ENCODE peak calls at places on chromosomes 11 and 22, in four cellular contexts. O is esophagus squamous epithelium, W is psoas muscle, L is upper lobe of right lung. T is an unnamed sample.

GRCh38 chr11:110190885-110191284 is 97.7 kb downstream of the ZC3H12C start:
- DNase-seq in W (no peak), O (no peak), L (no peak), T (no peak)

GRCh38 chr22:45271667-45272188 is 13.0 kb upstream of the UPK3A start:
- DNase-seq in W (peak; percentile 67), L (no peak), O (no peak), T (peak; percentile 42)

GRCh38 chr11:86595401-86595800 is 77.0 kb downstream of the ME3 start:
- DNase-seq in O (no peak), L (no peak), W (no peak), T (no peak)

GRCh38 chr11:2678396-2678795 is 21.4 kb downstream of the KCNQ1OT1 start:
- DNase-seq in O (no peak), W (no peak), L (no peak), T (no peak)

GRCh38 chr11:2196970-2197770 is 25.6 kb upstream of the TH start:
- DNase-seq in O (no peak), W (peak; percentile 62), L (peak; percentile 90), T (peak; percentile 75)

GRCh38 chr11:131231317-131231716 is 139.1 kb upstream of the NTM start:
- DNase-seq in L (no peak), W (no peak), O (no peak), T (no peak)

GRCh38 chr22:50715776-50716175 is 22.2 kb upstream of the ACR start:
- DNase-seq in O (no peak), W (no peak), L (no peak), T (no peak)

GRCh38 chr11:121841487-121842167 is 274.4 kb downstream of the BLID start:
- DNase-seq in L (no peak), W (no peak), O (no peak), T (peak; percentile 21)

GRCh38 chr11:71176812-71177211 is 75.6 kb downstream of the SHANK2 start:
- DNase-seq in W (no peak), L (no peak), O (no peak), T (no peak)

GRCh38 chr11:69280451-69280850 is 13.5 kb upstream of the MYEOV start:
- DNase-seq in O (no peak), L (no peak), W (no peak), T (no peak)

GRCh38 chr22:18056161-18056666 is 21.6 kb upstream of the PEX26 start:
- DNase-seq in W (peak; percentile 28), O (no peak), L (peak; percentile 61), T (no peak)

GRCh38 chr22:31103899-31104694 is 3.3 kb downstream of the SELENOM start:
- DNase-seq in W (no peak), L (no peak), O (no peak), T (no peak)

GRCh38 chr11:9568854-9569587 is 4.4 kb upstream of the WEE1 start:
- DNase-seq in O (no peak), L (no peak), W (peak; percentile 30), T (peak; percentile 79)

GRCh38 chr22:28594784-28595324 is 84.8 kb downstream of the TTC28 start:
- DNase-seq in O (no peak), W (no peak), L (no peak), T (no peak)

GRCh38 chr11:66069715-66070603 is at the start of gene PACS1:
- DNase-seq in L (peak; percentile 92), W (peak; percentile 83), O (no peak), T (peak; percentile 86)

GRCh38 chr11:17921620-17922473 is 91.0 kb downstream of the SERGEF start:
- DNase-seq in L (no peak), W (peak; percentile 18), O (no peak), T (no peak)

GRCh38 chr22:41636467-41636866 is 15.4 kb downstream of the XRCC6 start:
- DNase-seq in L (no peak), O (no peak), W (peak; percentile 53), T (no peak)

GRCh38 chr22:46008291-46008690 is 31.3 kb upstream of the WNT7B start:
- DNase-seq in W (peak; percentile 23), O (no peak), L (peak; percentile 63), T (no peak)

GRCh38 chr11:9745411-9746211 is 81.7 kb downstream of the SWAP70 start:
- DNase-seq in L (no peak), W (no peak), O (no peak), T (no peak)

GRCh38 chr11:131070365-131070764 is 154.1 kb upstream of the SNX19 start:
- DNase-seq in O (no peak), W (no peak), L (no peak), T (no peak)

GRCh38 chr11:72227316-72228228 is 3.0 kb downstream of the INPPL1 start:
- DNase-seq in L (peak; percentile 54), O (no peak), W (no peak), T (peak; percentile 16)

GRCh38 chr11:61052182-61052972 is 49.9 kb upstream of the CD5 start:
- DNase-seq in L (no peak), W (no peak), O (no peak), T (no peak)

GRCh38 chr22:37802310-37803194 is 5.2 kb upstream of the GCAT start:
- DNase-seq in L (peak; percentile 86), O (no peak), W (peak; percentile 60), T (peak; percentile 67)

GRCh38 chr11:98701541-98701940 is 319.2 kb upstream of the CNTN5 start:
- DNase-seq in O (no peak), W (no peak), L (no peak), T (no peak)

GRCh38 chr11:20161230-20161918 is 1.1 kb upstream of the DBX1 start:
- DNase-seq in L (no peak), W (no peak), O (no peak), T (no peak)

GRCh38 chr11:124917115-124917637 is 1.9 kb upstream of the HEPN1 start:
- DNase-seq in W (no peak), O (no peak), L (no peak), T (no peak)

GRCh38 chr11:92475824-92476223 is 251.2 kb downstream of the FAT3 start:
- DNase-seq in L (no peak), O (no peak), W (no peak), T (no peak)

GRCh38 chr11:87602776-87603175 is 565.0 kb downstream of the TMEM135 start:
- DNase-seq in O (no peak), L (no peak), W (no peak), T (no peak)

GRCh38 chr11:75319035-75319877 is 32.2 kb downstream of the ARRB1 start:
- DNase-seq in L (no peak), O (no peak), W (no peak), T (no peak)

GRCh38 chr11:14148653-14149273 is 186.2 kb downstream of the SPON1 start:
- DNase-seq in O (no peak), W (no peak), L (no peak), T (no peak)

GRCh38 chr22:48563966-48564330 is 1263.7 kb downstream of the BRD1 start:
- DNase-seq in L (no peak), W (no peak), O (no peak), T (no peak)

GRCh38 chr22:48564995-48565394 is 1262.7 kb downstream of the BRD1 start:
- DNase-seq in L (no peak), O (no peak), W (no peak), T (no peak)

GRCh38 chr22:48566741-48567140 is 1260.9 kb downstream of the BRD1 start:
- DNase-seq in O (no peak), L (no peak), W (no peak), T (no peak)

GRCh38 chr22:48567213-48567975 is 1260.3 kb downstream of the BRD1 start:
- DNase-seq in W (no peak), O (no peak), L (no peak), T (no peak)

GRCh38 chr22:48565901-48566501 is 1261.7 kb downstream of the BRD1 start:
- DNase-seq in O (no peak), W (no peak), L (no peak), T (no peak)
- H3K9me3 ChIP-seq in O (peaks cover 3% of the 10 kb centered on the region), W (peaks cover 3% of the 10 kb centered on the region), L (peaks cover 5% of the 10 kb centered on the region), T (no peaks in the 10 kb centered on the region)

DNA sequence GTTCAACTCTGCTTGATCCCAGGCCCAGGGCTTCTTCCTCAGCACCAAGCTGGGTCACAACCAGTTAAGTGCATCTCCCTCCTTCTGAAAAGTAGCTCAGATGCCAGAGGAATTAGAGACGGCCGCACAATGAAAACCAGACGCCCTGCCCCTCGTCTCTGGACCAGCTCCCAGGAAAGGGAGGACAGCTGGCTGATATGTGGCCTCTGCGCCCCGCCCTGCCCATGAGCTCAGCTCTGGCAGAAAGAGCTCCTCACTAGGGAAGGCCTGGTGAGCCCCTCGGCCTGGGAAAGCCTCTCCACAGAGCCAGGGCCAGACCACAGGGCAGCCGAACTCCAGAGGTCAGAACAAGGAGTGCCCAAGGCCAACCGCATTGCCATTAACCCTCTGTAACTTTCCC is 18.1 kb upstream of the SCGB1A1 start:
- DNase-seq in L (peak; percentile 72), O (no peak), W (peak; percentile 84), T (peak; percentile 87)
- H3K27ac ChIP-seq in L (peak overlapping the region; percentile 70), O (peak overlapping the region; percentile 80), W (peak overlapping the region; percentile 60), T (peak overlapping the region; percentile 79)

DNA sequence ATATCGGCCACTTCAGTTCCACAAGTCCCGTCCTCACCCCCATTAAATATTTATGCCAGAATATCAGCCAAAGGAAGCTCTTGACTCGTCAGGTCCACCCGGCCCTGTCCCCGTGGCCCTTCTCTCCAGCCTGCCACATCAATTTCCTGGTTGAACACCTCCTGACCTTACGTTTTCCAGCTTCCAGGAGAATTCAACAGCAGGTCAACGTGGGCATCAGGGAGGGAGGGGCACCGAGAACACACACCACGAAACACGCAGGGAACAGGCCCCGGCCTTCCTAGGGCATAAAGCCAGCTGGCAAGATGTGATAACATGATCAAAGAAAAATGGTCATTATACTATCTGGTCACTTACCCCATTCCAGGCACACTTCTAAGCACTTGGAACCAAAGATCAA is 15.3 kb downstream of the SULT4A1 start:
- DNase-seq in W (no peak), O (no peak), L (no peak), T (no peak)
- H3K4me1 ChIP-seq in W (no peaks in the 10 kb centered on the region), O (no peaks in the 10 kb centered on the region), L (no peaks in the 10 kb centered on the region), T (no peaks in the 10 kb centered on the region)

DNA sequence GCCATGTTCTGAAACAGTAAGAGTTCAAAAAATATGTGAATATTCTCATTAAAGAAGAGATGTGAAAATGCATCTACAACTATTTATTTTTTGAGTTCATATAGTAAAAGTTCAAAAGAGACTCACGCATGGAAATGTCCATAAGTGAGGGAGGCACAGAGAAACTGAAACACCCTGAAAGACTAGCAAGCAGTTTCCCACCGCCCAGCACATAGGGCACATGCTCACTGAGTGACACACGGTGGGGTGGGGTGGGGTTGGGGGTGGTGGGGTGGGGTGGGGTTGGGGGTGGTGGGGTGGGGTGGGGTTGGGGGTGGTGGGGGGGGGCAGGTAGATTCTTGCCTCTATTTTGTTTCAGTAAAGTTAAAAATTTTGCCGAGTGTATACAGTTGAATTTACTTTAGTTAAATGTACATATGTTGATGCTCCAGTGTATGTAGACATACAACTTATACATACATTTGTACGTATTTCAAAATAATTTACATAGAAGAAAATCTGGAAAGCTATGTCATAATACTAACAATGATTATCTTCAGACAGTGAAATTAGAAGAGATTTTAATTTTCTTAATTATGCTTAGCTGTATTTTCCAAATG is 6.3 kb downstream of the CCDC34 start:
- DNase-seq in L (no peak), O (no peak), W (no peak), T (no peak)
- H3K9me3 ChIP-seq in L (no peaks in the 10 kb centered on the region), O (no peaks in the 10 kb centered on the region), W (no peaks in the 10 kb centered on the region), T (no peaks in the 10 kb centered on the region)

GRCh38 chr11:102347526-102348331 is 715 bp downstream of the BIRC2 start:
- DNase-seq in W (no peak), O (no peak), L (no peak), T (peak; percentile 21)
- H3K27ac ChIP-seq in W (peak overlapping the region; percentile 95), O (peak overlapping the region; percentile 97), L (peak overlapping the region; percentile 98), T (peak overlapping the region; percentile 99)